ENCODE peak calls at places on chromosomes 16 and 17, in seven cellular contexts. O is fibroblast of lung, K is fibroblast of mammary gland, H is neural crest cell, C is IMR-90, S is AG10803, U is NB4. J is an unnamed sample.

GRCh38 chr17:5784791-5785190 is 200.5 kb upstream of the NLRP1 start:
- DNase-seq in O (no peak), K (no peak), S (no peak), C (no peak), U (no peak), H (no peak), J (no peak)

GRCh38 chr16:81551141-81551808 is 106.7 kb downstream of the CMIP start:
- DNase-seq in U (peak; percentile 49), C (peak; percentile 70), K (peak; percentile 25), O (peak; percentile 84), H (no peak), S (peak; percentile 70), J (no peak)

GRCh38 chr17:4375039-4375748 is 8.7 kb upstream of the UBE2G1 start:
- DNase-seq in K (no peak), O (no peak), H (no peak), S (no peak), C (no peak), U (peak; percentile 58), J (no peak)

GRCh38 chr16:29662729-29663019 is 373 bp upstream of the SPN start:
- DNase-seq in H (no peak), K (no peak), C (no peak), O (no peak), S (no peak), U (peak; percentile 98), J (peak; percentile 39)

GRCh38 chr16:12091569-12092346 is 115.2 kb downstream of the SNX29 start:
- DNase-seq in U (no peak), S (no peak), H (no peak), O (no peak), C (no peak), K (no peak), J (no peak)

GRCh38 chr16:89061590-89062380 is 31.9 kb upstream of the ACSF3 start:
- DNase-seq in H (no peak), U (no peak), C (no peak), S (no peak), O (no peak), K (no peak), J (no peak)

GRCh38 chr17:49146620-49147306 is 14.2 kb downstream of the B4GALNT2 start:
- DNase-seq in S (peak; percentile 98), O (peak; percentile 99), K (peak; percentile 99), U (no peak), C (peak; percentile 100), H (no peak), J (no peak)

GRCh38 chr17:19482571-19482970 is 51.1 kb upstream of the SLC47A1 start:
- DNase-seq in H (no peak), U (no peak), S (peak; percentile 67), C (peak; percentile 53), O (peak; percentile 68), K (peak; percentile 34), J (no peak)

GRCh38 chr16:53770641-53771040 is 66.7 kb downstream of the FTO start:
- DNase-seq in C (no peak), S (peak; percentile 34), K (no peak), H (no peak), U (no peak), O (peak; percentile 64), J (no peak)

GRCh38 chr16:8894736-8895334 is 12.7 kb downstream of the LITAFD start:
- DNase-seq in S (no peak), C (no peak), U (no peak), K (no peak), H (no peak), O (no peak), J (no peak)

GRCh38 chr17:67359960-67360817 is 6.2 kb downstream of the PSMD12 start:
- DNase-seq in K (peak; percentile 54), U (peak; percentile 62), C (peak; percentile 45), H (no peak), S (peak; percentile 40), O (peak; percentile 30), J (no peak)

GRCh38 chr16:75385507-75386152 is 47.7 kb downstream of the CFDP1 start:
- DNase-seq in H (no peak), U (peak; percentile 83), K (peak; percentile 91), C (peak; percentile 88), O (peak; percentile 80), S (peak; percentile 90), J (no peak)

GRCh38 chr17:73526851-73527250 is 117.4 kb downstream of the SDK2 start:
- DNase-seq in O (no peak), K (no peak), H (no peak), S (no peak), C (no peak), U (no peak), J (no peak)

GRCh38 chr17:29855686-29856085 is 74.3 kb downstream of the SSH2 start:
- DNase-seq in H (no peak), S (peak; percentile 89), K (peak; percentile 67), U (peak; percentile 47), O (peak; percentile 50), C (peak; percentile 75), J (no peak)

GRCh38 chr17:63274156-63274555 is 171.9 kb downstream of the CYB561 start:
- DNase-seq in H (no peak), S (peak; percentile 60), O (peak; percentile 87), K (peak; percentile 97), C (peak; percentile 89), U (no peak), J (no peak)

GRCh38 chr16:1610841-1611653 is 825 bp downstream of the IFT140 start:
- DNase-seq in U (peak; percentile 32), O (peak; percentile 69), H (no peak), S (no peak), K (peak; percentile 63), C (no peak), J (no peak)

GRCh38 chr17:60170835-60171752 is 21.3 kb downstream of the CA4 start:
- DNase-seq in H (no peak), O (no peak), C (peak; percentile 36), K (peak; percentile 23), U (no peak), S (peak; percentile 32), J (no peak)

GRCh38 chr17:8079291-8080207 is 8.0 kb downstream of the ALOX12B start:
- DNase-seq in O (peak; percentile 29), U (peak; percentile 65), S (peak; percentile 20), H (peak; percentile 77), C (peak; percentile 33), K (peak; percentile 39), J (peak; percentile 82)

GRCh38 chr16:48833461-48833860 is 223.5 kb upstream of the N4BP1 start:
- DNase-seq in H (no peak), U (no peak), O (no peak), C (no peak), K (no peak), S (no peak), J (no peak)

GRCh38 chr17:81338301-81339179 is 43.4 kb upstream of the SLC38A10 start:
- DNase-seq in S (no peak), U (peak; percentile 58), O (peak; percentile 36), H (no peak), K (peak; percentile 37), C (no peak), J (no peak)
- TF ChIP-seq CTCF in S (no peak), U (peak; percentile 16), O (no peak), H (peak; percentile 27), K (no peak), C (no peak), J (no peak)

GRCh38 chr16:73031155-73031866 is 16.6 kb downstream of the ZFHX3 start:
- DNase-seq in U (no peak), K (no peak), C (no peak), H (no peak), O (no peak), S (peak; percentile 85), J (no peak)
- TF ChIP-seq CTCF in U (no peak), K (peak; percentile 20), C (peak; percentile 8), H (peak; percentile 47), O (peak; percentile 1), S (peak; percentile 59), J (no peak)

GRCh38 chr16:69309316-69309715 is 1.8 kb upstream of the VPS4A start:
- DNase-seq in O (peak; percentile 15), K (no peak), U (no peak), C (no peak), S (no peak), H (no peak), J (no peak)

GRCh38 chr16:69311115-69311532 is at the start of gene VPS4A:
- DNase-seq in H (peak; percentile 99), C (peak; percentile 94), O (peak; percentile 91), K (peak; percentile 94), S (peak; percentile 95), U (peak; percentile 97), J (peak; percentile 98)

GRCh38 chr16:69310479-69311114 is 553 bp upstream of the VPS4A start:
- DNase-seq in U (no peak), K (no peak), H (no peak), S (no peak), C (no peak), O (no peak), J (no peak)

GRCh38 chr16:69313469-69313868 is 2.3 kb downstream of the VPS4A start:
- DNase-seq in S (no peak), K (no peak), C (no peak), U (no peak), H (no peak), O (no peak), J (no peak)

GRCh38 chr16:69311533-69312388 is 611 bp downstream of the VPS4A start:
- DNase-seq in O (peak; percentile 28), S (peak; percentile 28), C (no peak), K (no peak), U (peak; percentile 66), H (peak; percentile 33), J (no peak)
- TF ChIP-seq CTCF in O (peak; percentile 4), S (no peak), C (peak; percentile 3), K (peak; percentile 0), U (peak; percentile 17), H (no peak), J (no peak)

GRCh38 chr17:79977161-79977631 is 58.5 kb downstream of the TBC1D16 start:
- DNase-seq in H (no peak), S (no peak), K (no peak), U (no peak), C (no peak), O (no peak), J (no peak)

GRCh38 chr17:79975498-79976134 is 60.1 kb downstream of the TBC1D16 start:
- DNase-seq in U (no peak), K (no peak), O (no peak), C (no peak), S (no peak), H (no peak), J (no peak)

GRCh38 chr17:79977711-79978544 is 57.7 kb downstream of the TBC1D16 start:
- DNase-seq in C (no peak), U (no peak), S (no peak), O (peak; percentile 19), K (no peak), H (no peak), J (no peak)

GRCh38 chr17:79976451-79976850 is 59.2 kb downstream of the TBC1D16 start:
- DNase-seq in H (no peak), U (no peak), S (no peak), C (no peak), O (no peak), K (no peak), J (no peak)

DNA sequence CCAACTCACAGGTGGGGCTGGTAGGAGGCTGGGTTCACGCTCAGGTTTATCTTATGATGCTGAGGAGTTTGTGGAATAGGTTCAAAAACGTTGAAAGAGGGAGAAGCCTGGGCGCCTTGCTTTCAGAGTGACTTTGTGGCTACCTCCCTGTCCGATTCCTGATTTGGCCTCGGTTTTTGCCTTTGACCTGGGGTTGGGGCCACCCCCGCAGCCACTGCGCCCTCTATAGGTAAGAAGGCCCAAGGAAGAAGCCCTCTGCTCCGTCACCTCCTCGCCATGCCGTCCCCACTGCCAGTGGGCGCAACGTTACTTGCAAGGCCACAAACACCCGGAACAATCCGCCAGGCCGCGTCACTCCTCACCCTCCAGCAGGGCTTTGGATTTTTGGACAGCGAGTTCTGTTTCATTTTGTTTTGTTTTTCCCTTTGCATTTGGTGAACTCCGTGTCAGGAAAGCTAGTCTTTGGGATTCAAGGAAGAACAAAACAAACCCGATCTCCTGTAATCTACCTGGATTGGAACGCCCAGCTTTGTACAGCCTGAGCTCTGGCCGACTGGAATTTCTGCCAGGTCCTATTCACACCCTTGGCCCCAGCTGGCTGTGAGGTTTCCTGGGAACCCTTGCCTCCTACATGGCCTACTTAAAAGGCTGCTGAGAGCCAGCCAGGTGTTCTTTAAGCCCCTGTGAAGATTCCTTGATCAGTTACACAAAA is 60.7 kb downstream of the TBC1D16 start:
- DNase-seq in C (no peak), S (no peak), K (no peak), O (no peak), H (no peak), U (peak; percentile 30), J (no peak)
- TF ChIP-seq CTCF in C (no peak), S (no peak), K (peak; percentile 6), O (no peak), H (peak; percentile 35), U (peak; percentile 45), J (no peak)